ENCODE peak calls at places on chromosome 22, in five cellular contexts. M is HuH-7, F is EL, B is omental fat pad, I is neural crest cell. O is an unnamed sample.
A peak's percentile ranks its signal among the peaks of the same experiment; 100 is the strongest.

GRCh38 chr22:36571991-36572390 is 43.0 kb upstream of the EIF3D start:
- DNase-seq in M (no peak), F (no peak), B (no peak), I (no peak), O (no peak)

GRCh38 chr22:39997421-39997820 is 2.7 kb downstream of the FAM83F start:
- DNase-seq in M (no peak), F (no peak), B (no peak), I (no peak), O (no peak)

GRCh38 chr22:44684506-44685383 is 17.3 kb upstream of the PRR5 start:
- DNase-seq in M (peak; percentile 90), F (peak; percentile 99), B (peak; percentile 46), I (peak; percentile 90), O (peak; percentile 76)

GRCh38 chr22:23075525-23076216 is 5.4 kb downstream of the GNAZ start:
- DNase-seq in M (peak; percentile 94), F (peak; percentile 45), B (no peak), I (no peak), O (no peak)

GRCh38 chr22:44454113-44454769 is 43.8 kb downstream of the RTL6 start:
- DNase-seq in M (no peak), F (no peak), B (no peak), I (no peak), O (no peak)

GRCh38 chr22:43186272-43187170 is at the start of gene TTLL12:
- DNase-seq in M (peak; percentile 67), F (peak; percentile 62), B (no peak), I (peak; percentile 43), O (peak; percentile 61)

GRCh38 chr22:23835773-23836144 is 3.0 kb downstream of the DERL3 start:
- DNase-seq in M (no peak), F (no peak), B (no peak), I (no peak), O (no peak)

GRCh38 chr22:49292909-49293308 is 534.8 kb downstream of the BRD1 start:
- DNase-seq in M (no peak), F (no peak), B (no peak), I (no peak), O (no peak)

GRCh38 chr22:27720860-27721259 is 80.7 kb downstream of the MN1 start:
- DNase-seq in M (no peak), F (no peak), B (no peak), I (no peak), O (no peak)

GRCh38 chr22:34068011-34068410 is 147.7 kb upstream of the LARGE1 start:
- DNase-seq in M (no peak), F (no peak), B (no peak), I (no peak), O (no peak)

GRCh38 chr22:37496651-37497599 is 10.7 kb upstream of the MFNG start:
- DNase-seq in M (no peak), F (peak; percentile 98), B (no peak), I (no peak), O (no peak)

GRCh38 chr22:38943882-38944281 is 13.5 kb upstream of the APOBEC3A start:
- DNase-seq in M (no peak), F (no peak), B (no peak), I (no peak), O (no peak)

GRCh38 chr22:18979957-18980356 is 43.9 kb upstream of the PRODH start:
- DNase-seq in M (no peak), F (no peak), B (no peak), I (no peak), O (no peak)

GRCh38 chr22:17946691-17947367 is 77.5 kb downstream of the MICAL3 start:
- DNase-seq in M (no peak), F (no peak), B (no peak), I (no peak), O (no peak)

GRCh38 chr22:50672471-50673230 is at the start of gene SHANK3:
- DNase-seq in M (no peak), F (no peak), B (no peak), I (no peak), O (no peak)

GRCh38 chr22:47933891-47934290 is 1171.4 kb downstream of the TBC1D22A start:
- DNase-seq in M (no peak), F (no peak), B (no peak), I (no peak), O (no peak)

GRCh38 chr22:41841085-41841712 is 8.3 kb downstream of the SREBF2 start:
- DNase-seq in M (peak; percentile 61), F (no peak), B (no peak), I (no peak), O (no peak)

GRCh38 chr22:49328076-49328475 is 499.6 kb downstream of the BRD1 start:
- DNase-seq in M (no peak), F (no peak), B (no peak), I (no peak), O (no peak)

GRCh38 chr22:20774882-20775281 is 969 bp downstream of the SERPIND1 start:
- DNase-seq in M (no peak), F (no peak), B (no peak), I (no peak), O (no peak)

GRCh38 chr22:37566329-37566837 is 6.1 kb downstream of the CDC42EP1 start:
- DNase-seq in M (no peak), F (no peak), B (no peak), I (no peak), O (no peak)

GRCh38 chr22:36319595-36320497 is 66.9 kb downstream of the APOL1 start:
- DNase-seq in M (no peak), F (no peak), B (no peak), I (no peak), O (no peak)

GRCh38 chr22:47458348-47458747 is 695.9 kb downstream of the TBC1D22A start:
- DNase-seq in M (no peak), F (no peak), B (no peak), I (no peak), O (no peak)

GRCh38 chr22:23180301-23180892 is at the start of gene BCR:
- DNase-seq in M (peak; percentile 92), F (peak; percentile 68), B (no peak), I (peak; percentile 48), O (peak; percentile 53)

GRCh38 chr22:49488943-49489342 is 338.7 kb downstream of the BRD1 start:
- DNase-seq in M (no peak), F (no peak), B (no peak), I (no peak), O (no peak)

O was measured in progenitor cell of endocrine pancreas.